ENCODE peak calls at places on chromosomes 4 and X, in four cellular contexts. N is heart left ventricle, W is H9, C is GM23338. F is an unnamed sample.

GRCh38 chr4:109049926-109050325 is 252.5 kb downstream of the COL25A1 start:
- DNase-seq in C (no peak), N (no peak), W (no peak), F (no peak)

GRCh38 chr4:44150091-44150576 is 298.5 kb downstream of the KCTD8 start:
- DNase-seq in N (no peak), C (no peak), W (no peak), F (no peak)

GRCh38 chrX:131792356-131792749 is 230.7 kb upstream of the STK26 start:
- DNase-seq in N (peak; percentile 91), W (no peak), C (no peak), F (no peak)

GRCh38 chr4:10226756-10227155 is 110.2 kb upstream of the WDR1 start:
- DNase-seq in C (no peak), N (no peak), W (no peak), F (no peak)

GRCh38 chrX:15985937-15986336 is 131.3 kb upstream of the AP1S2 start:
- DNase-seq in N (no peak), C (no peak), W (no peak), F (no peak)

GRCh38 chr4:39469429-39470077 is 10.7 kb downstream of the LIAS start:
- DNase-seq in N (no peak), W (peak; percentile 70), C (peak; percentile 90), F (peak; percentile 52)

GRCh38 chr4:6332042-6332668 is 62.5 kb downstream of the WFS1 start:
- DNase-seq in C (peak; percentile 66), W (peak; percentile 75), N (no peak), F (no peak)

GRCh38 chr4:40621592-40622512 is 7.8 kb downstream of the RBM47 start:
- DNase-seq in N (peak; percentile 64), C (peak; percentile 72), W (peak; percentile 52), F (peak; percentile 75)

GRCh38 chr4:57580710-57581109 is 470.5 kb upstream of the IGFBP7 start:
- DNase-seq in W (no peak), N (no peak), C (no peak), F (no peak)

GRCh38 chrX:101260435-101260834 is 30.7 kb downstream of the TAF7L start:
- DNase-seq in C (peak; percentile 52), N (no peak), W (peak; percentile 39), F (no peak)

GRCh38 chr4:159169414-159169813 is 66.5 kb downstream of the RAPGEF2 start:
- DNase-seq in N (no peak), W (no peak), C (no peak), F (no peak)

GRCh38 chr4:140884431-140885058 is 128.4 kb upstream of the TBC1D9 start:
- DNase-seq in N (peak; percentile 39), C (peak; percentile 94), W (peak; percentile 80), F (peak; percentile 55)

GRCh38 chr4:128583753-128584712 is 225.5 kb upstream of the JADE1 start:
- DNase-seq in W (no peak), N (peak; percentile 79), C (no peak), F (no peak)

GRCh38 chrX:1103360-1103759 is 109.1 kb downstream of the CRLF2 start:
- DNase-seq in C (no peak), N (no peak), W (no peak), F (no peak)

GRCh38 chr4:105207386-105207785 is 60.7 kb downstream of the TET2 start:
- DNase-seq in W (no peak), C (no peak), N (no peak), F (no peak)

GRCh38 chrX:31038585-31039326 is 33.1 kb downstream of the FTHL17 start:
- DNase-seq in W (peak; percentile 28), C (peak; percentile 58), N (no peak), F (peak; percentile 4)

GRCh38 chr4:144689125-144689524 is 43.2 kb downstream of the HHIP start:
- DNase-seq in N (no peak), C (no peak), W (no peak), F (no peak)

GRCh38 chr4:22238742-22239141 is 277.1 kb downstream of the ADGRA3 start:
- DNase-seq in N (no peak), W (peak; percentile 48), C (peak; percentile 77), F (no peak)

GRCh38 chrX:75230296-75230695 is 43.6 kb upstream of the UPRT start:
- DNase-seq in N (no peak), W (no peak), C (no peak), F (no peak)

GRCh38 chr4:129641179-129641578 is 545.2 kb downstream of the C4orf33 start:
- DNase-seq in C (peak; percentile 85), W (peak; percentile 62), N (peak; percentile 33), F (peak; percentile 29)

GRCh38 chrX:45070116-45071007 is 130.3 kb downstream of the DIPK2B start:
- DNase-seq in W (no peak), C (peak; percentile 41), N (no peak), F (no peak)

GRCh38 chrX:69027181-69028005 is 137.9 kb downstream of the PJA1 start:
- DNase-seq in C (no peak), W (no peak), N (no peak), F (no peak)

DNA sequence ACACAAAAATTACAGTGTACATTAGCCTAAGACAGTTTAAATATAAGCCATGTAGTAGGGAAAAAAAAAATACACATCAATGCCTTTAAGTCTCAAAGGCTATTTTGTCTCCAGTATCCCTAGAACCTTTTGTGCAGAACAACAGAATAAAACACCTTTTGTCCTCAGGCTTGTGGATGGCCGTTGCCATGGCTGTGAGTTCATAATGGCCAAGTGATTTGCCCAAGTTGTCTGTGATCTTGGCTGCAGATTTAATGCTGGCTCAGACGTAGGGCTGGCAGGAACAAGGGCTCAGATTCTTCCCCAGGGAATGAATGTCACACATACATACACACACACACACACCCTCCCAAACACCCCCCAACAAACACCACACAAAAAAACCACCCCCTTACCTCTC is 25.3 kb downstream of the GPM6B start:
- DNase-seq in W (no peak), C (no peak), N (no peak), F (no peak)
- H3K4me1 ChIP-seq in W (no peaks in the 10 kb centered on the region), C (peaks cover 6% of the 10 kb centered on the region), N (no peaks in the 10 kb centered on the region), F (no peaks in the 10 kb centered on the region)

GRCh38 chr4:3246458-3247398 is 2.2 kb upstream of the MSANTD1 start:
- DNase-seq in C (no peak), W (no peak), N (no peak), F (no peak)
- H3K4me1 ChIP-seq in C (no peaks in the 10 kb centered on the region), W (no peaks in the 10 kb centered on the region), N (no peaks in the 10 kb centered on the region), F (no peaks in the 10 kb centered on the region)

DNA sequence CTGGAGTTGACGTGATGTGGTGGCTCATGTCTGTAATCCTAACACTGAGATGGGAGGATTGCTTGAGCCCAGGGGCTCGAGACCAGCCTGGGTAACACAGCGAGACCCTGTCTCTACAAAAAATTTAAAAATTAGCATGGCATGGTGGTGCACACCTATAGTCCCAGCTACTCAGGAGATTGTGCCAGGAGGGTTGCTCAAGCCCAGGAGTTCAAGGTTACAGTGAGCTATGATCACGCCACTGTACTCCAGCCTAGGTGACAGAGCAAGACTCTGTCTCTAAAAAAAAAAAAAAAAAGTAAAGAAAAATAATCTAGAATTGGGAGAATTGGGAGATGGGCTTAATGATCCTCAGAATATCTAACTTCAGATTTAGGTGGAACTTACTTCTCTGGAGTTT is 51.1 kb downstream of the MSN start:
- DNase-seq in N (no peak), W (no peak), C (no peak), F (no peak)
- H3K4me1 ChIP-seq in N (peaks cover 50% of the 10 kb centered on the region), W (no peaks in the 10 kb centered on the region), C (no peaks in the 10 kb centered on the region), F (no peaks in the 10 kb centered on the region)

DNA sequence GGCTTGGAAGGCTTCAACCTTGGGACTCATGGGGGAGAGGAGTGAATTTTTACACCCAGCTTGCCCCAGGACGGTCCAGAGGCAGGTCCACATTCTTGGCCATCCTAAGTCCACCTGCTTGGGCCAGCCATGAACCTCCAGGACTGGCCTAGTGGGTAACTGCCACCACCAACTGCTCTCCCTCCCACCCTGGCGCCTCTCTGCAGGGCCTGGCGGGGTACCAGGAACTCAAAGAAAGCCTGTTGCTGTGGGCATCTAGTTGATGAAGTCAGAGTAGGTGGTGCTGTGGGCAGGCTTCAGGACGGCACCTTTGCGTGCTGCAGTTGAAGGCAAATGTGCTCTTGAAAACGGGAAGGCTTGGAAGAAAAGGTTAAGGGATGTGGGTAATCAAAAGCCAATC is 12.0 kb downstream of the BCOR start:
- DNase-seq in W (peak; percentile 29), C (no peak), N (no peak), F (peak; percentile 20)
- H3K4me1 ChIP-seq in W (peaks cover 28% of the 10 kb centered on the region), C (peaks cover 63% of the 10 kb centered on the region), N (peaks cover 52% of the 10 kb centered on the region), F (peaks cover 10% of the 10 kb centered on the region)

GRCh38 chr4:168633071-168633470 is 136.2 kb downstream of the PALLD start:
- DNase-seq in W (no peak), N (no peak), C (no peak), F (no peak)

GRCh38 chr4:168636040-168636439 is 139.2 kb downstream of the PALLD start:
- DNase-seq in N (no peak), W (no peak), C (no peak), F (no peak)

GRCh38 chr4:168633474-168633873 is 136.6 kb downstream of the PALLD start:
- DNase-seq in C (no peak), W (no peak), N (no peak), F (no peak)

GRCh38 chr4:168632246-168632832 is 135.5 kb downstream of the PALLD start:
- DNase-seq in N (no peak), W (no peak), C (peak; percentile 76), F (no peak)

GRCh38 chr4:168634276-168634802 is 137.5 kb downstream of the PALLD start:
- DNase-seq in C (no peak), W (no peak), N (no peak), F (peak; percentile 61)
- H3K4me1 ChIP-seq in C (peaks cover 32% of the 10 kb centered on the region), W (peaks cover 2% of the 10 kb centered on the region), N (peaks cover 56% of the 10 kb centered on the region), F (peaks cover 76% of the 10 kb centered on the region)

F was measured in PC-9.